ENCODE peak calls at places on chromosomes 2 and 18, in four cellular contexts. K is right lobe of liver, S is transverse colon, R is suprapubic skin. Q is an unnamed sample. For H3K4me1 and H3K36me3, the result is how much of the 10 kb centered on the place peaks cover.

GRCh38 chr2:73232471-73233153 is 427 bp downstream of the PRADC1 start:
- DNase-seq in K (no peak), S (peak), R (peak), Q (peak)

GRCh38 chr2:163348843-163349395 is 386.9 kb downstream of the FIGN start:
- DNase-seq in K (no peak), S (peak), R (no peak), Q (peak)

GRCh38 chr2:227340106-227340505 is 15.1 kb downstream of the MFF start:
- DNase-seq in K (no peak), S (no peak), R (no peak), Q (no peak)

GRCh38 chr2:55169915-55170314 is 62.2 kb downstream of the CLHC1 start:
- DNase-seq in K (no peak), S (no peak), R (no peak), Q (no peak)

GRCh38 chr2:85330839-85331636 is 3.2 kb upstream of the TGOLN2 start:
- DNase-seq in K (no peak), S (no peak), R (no peak), Q (no peak)

GRCh38 chr2:124983595-124983994 is 958.5 kb downstream of the CNTNAP5 start:
- DNase-seq in K (no peak), S (no peak), R (no peak), Q (no peak)

GRCh38 chr18:5449858-5450509 is 93.8 kb downstream of the EPB41L3 start:
- DNase-seq in K (no peak), S (no peak), R (no peak), Q (no peak)

GRCh38 chr2:119719261-119719627 is 40.2 kb downstream of the TMEM177 start:
- DNase-seq in K (no peak), S (no peak), R (no peak), Q (no peak)

GRCh38 chr2:195489101-195489500 is 167.9 kb upstream of the SLC39A10 start:
- DNase-seq in K (no peak), S (no peak), R (no peak), Q (no peak)

GRCh38 chr18:45687617-45688016 is 36.4 kb upstream of the SLC14A1 start:
- DNase-seq in K (no peak), S (no peak), R (no peak), Q (no peak)

GRCh38 chr2:198874502-198874858 is 583.3 kb downstream of the SATB2 start:
- DNase-seq in K (no peak), S (no peak), R (no peak), Q (no peak)

GRCh38 chr2:196513796-196514526 is 125.6 kb upstream of the CCDC150 start:
- DNase-seq in K (no peak), S (no peak), R (no peak), Q (no peak)

GRCh38 chr2:216949685-216950397 is 90.0 kb upstream of the TNP1 start:
- DNase-seq in K (no peak), S (no peak), R (no peak), Q (no peak)

GRCh38 chr2:241771286-241772062 is 5.1 kb upstream of the GAL3ST2 start:
- DNase-seq in K (no peak), S (no peak), R (no peak), Q (no peak)

GRCh38 chr2:198880421-198880820 is 577.3 kb downstream of the SATB2 start:
- DNase-seq in K (no peak), S (no peak), R (no peak), Q (no peak)

GRCh38 chr2:8803658-8804379 is 33.6 kb downstream of the KIDINS220 start:
- DNase-seq in K (no peak), S (peak), R (no peak), Q (peak)

GRCh38 chr2:99000708-99001107 is 64.7 kb upstream of the CRACDL start:
- DNase-seq in K (no peak), S (no peak), R (no peak), Q (no peak)

GRCh38 chr2:19362652-19363473 is 4.4 kb upstream of the OSR1 start:
- DNase-seq in K (peak), S (peak), R (peak), Q (peak)

GRCh38 chr18:76407681-76408080 is 87.4 kb downstream of the ZNF516 start:
- DNase-seq in K (no peak), S (no peak), R (peak), Q (no peak)

GRCh38 chr18:41593276-41593675 is 361.8 kb upstream of the PIK3C3 start:
- DNase-seq in K (no peak), S (no peak), R (no peak), Q (no peak)

GRCh38 chr18:26383454-26384270 is 157.4 kb downstream of the TAF4B start:
- DNase-seq in K (no peak), S (no peak), R (no peak), Q (peak)

GRCh38 chr2:714005-714741 is 37.0 kb upstream of the TMEM18 start:
- DNase-seq in K (no peak), S (peak), R (no peak), Q (peak)

GRCh38 chr18:1018211-1018651 is 113.6 kb downstream of the ADCYAP1 start:
- DNase-seq in K (no peak), S (no peak), R (no peak), Q (no peak)

GRCh38 chr2:226583715-226584114 is 215.9 kb downstream of the IRS1 start:
- DNase-seq in K (no peak), S (no peak), R (no peak), Q (peak)

GRCh38 chr2:88198308-88198707 is 28.2 kb downstream of the THNSL2 start:
- DNase-seq in K (no peak), S (no peak), R (no peak), Q (no peak)

GRCh38 chr2:166900700-166901099 is 12.4 kb downstream of the XIRP2 start:
- DNase-seq in K (no peak), S (no peak), R (no peak), Q (no peak)

GRCh38 chr2:68537872-68538271 is 70.5 kb downstream of the APLF start:
- DNase-seq in K (no peak), S (no peak), R (no peak), Q (no peak)

GRCh38 chr2:10839813-10840212 is 27.2 kb upstream of the PDIA6 start:
- DNase-seq in K (no peak), S (no peak), R (no peak), Q (peak)

GRCh38 chr2:161873689-161874088 is 200.3 kb downstream of the DPP4 start:
- DNase-seq in K (no peak), S (no peak), R (no peak), Q (no peak)

GRCh38 chr2:9820020-9820973 is 23.0 kb upstream of the TAF1B start:
- DNase-seq in K (no peak), S (no peak), R (no peak), Q (no peak)

GRCh38 chr2:112483047-112483473 is 1.1 kb downstream of the TTL start:
- DNase-seq in K (no peak), S (no peak), R (no peak), Q (peak)

GRCh38 chr2:196143641-196144236 is 27.6 kb downstream of the STK17B start:
- DNase-seq in K (no peak), S (no peak), R (no peak), Q (no peak)

DNA sequence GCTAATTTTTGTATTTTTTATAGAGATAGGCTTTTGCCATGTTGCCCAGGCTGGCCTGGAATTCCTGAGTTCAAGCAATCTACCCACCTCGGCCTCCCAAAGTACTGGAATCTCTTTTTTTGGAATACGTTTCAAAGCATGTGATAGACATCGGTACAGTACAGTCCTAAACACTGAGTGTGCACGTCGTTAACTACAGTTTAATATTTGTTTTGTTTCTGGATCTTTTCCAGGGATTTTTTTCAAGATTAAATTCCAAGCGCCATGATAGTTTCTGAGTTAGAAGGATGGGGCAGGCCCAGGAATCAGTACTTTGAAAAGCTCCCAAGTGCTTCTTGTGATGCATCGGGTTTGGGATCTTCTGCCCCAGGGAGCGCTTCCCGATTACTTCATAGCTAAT is 33.3 kb downstream of the NEDD4L start:
- DNase-seq in K (no peak), S (no peak), R (no peak), Q (no peak)
- TF ChIP-seq POLR2A in K (no peak), S (no peak), R (no peak), Q (no peak)

GRCh38 chr2:12320027-12320734 is 396.6 kb upstream of the TRIB2 start:
- DNase-seq in K (no peak), S (no peak), R (no peak), Q (no peak)
- H3K4me1 ChIP-seq in K (under half), S (under half), R (under half), Q (under half)

GRCh38 chr2:233499928-233500327 is 66.7 kb downstream of the USP40 start:
- DNase-seq in K (no peak), S (no peak), R (no peak), Q (no peak)
- H3K36me3 ChIP-seq in K (under half), S (half or more), R (half or more), Q (under half)

DNA sequence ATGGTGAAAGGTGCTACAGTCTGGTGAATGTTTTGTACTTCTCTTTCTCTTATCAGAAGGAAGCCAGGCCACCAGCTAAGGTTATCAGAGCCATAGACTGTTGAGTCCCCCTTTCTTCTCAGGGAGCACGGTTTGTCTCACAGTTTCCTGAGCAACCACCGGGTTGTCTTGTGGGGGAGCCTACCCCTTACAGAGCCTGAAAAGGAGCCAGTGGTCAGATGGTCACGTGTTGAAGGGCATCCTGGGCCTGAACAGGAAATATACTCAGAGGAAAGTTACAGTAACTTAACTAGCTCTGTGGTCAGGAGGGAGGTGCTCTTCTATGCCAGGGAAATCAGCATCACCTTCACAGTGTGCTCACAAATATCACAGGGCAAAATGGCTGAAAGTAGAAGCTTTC is 11.6 kb downstream of the CD28 start:
- DNase-seq in K (no peak), S (peak), R (no peak), Q (peak)
- TF ChIP-seq POLR2A in K (no peak), S (no peak), R (no peak), Q (no peak)

DNA sequence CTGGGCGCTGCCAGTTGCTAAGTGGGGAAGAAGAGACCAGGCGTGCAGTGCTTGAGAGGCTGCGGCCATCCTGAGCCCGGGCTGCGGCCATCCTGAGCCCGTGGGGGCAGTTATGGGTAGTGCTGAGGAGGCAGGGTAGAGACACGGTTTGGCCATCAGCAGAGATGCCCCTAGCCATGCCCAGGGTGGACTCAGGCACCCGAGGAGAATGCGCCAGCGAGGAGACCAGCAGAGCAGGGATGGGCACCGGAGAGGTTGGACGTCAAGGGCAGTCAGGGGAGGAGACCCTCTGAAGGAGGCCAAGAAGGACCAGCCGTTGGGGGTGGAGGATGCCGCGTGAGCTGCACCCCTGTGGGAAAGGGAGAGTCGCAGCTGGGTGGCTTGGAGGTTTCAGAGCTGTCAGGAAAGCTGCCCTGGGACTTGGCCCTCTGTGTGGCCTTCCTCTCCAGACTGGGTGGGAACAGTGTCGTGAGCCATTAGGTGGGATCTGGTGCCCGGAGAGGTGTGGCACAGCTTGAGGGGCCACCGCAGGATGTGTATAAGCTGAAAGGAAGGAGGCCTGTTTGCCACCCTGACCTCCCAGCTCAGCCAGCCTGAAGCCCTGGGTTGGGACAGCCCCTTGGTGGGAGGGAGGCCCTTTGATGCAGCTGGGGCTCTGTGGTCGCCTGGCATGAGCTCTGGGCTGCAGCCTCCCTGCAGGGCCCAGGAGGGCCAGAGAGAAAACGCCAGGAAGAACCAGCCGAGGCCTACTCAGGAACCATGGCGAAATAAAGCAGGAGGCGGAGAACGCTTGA is 56.0 kb downstream of the SH3BP4 start:
- DNase-seq in K (no peak), S (no peak), R (no peak), Q (no peak)
- H3K4me1 ChIP-seq in K (under half), S (under half), R (under half), Q (under half)

DNA sequence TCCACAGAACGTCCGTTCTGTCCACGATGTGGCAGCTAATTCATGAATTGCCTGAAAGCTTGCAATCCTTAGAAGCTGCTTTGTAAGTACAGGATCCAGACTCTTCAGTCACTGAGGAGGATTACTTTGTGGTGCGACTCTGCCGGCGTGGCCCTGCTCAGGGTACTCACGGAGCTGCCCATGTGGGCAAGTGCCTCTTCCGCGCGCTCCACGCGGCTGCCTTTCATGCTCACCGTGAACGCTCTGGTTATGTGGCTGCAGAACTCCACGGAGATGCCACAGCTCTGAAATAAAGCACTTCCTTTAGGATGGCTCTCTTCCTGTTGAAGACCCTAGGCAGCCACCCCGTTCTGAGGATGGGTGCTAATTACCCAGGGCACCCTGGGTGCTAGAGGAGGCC is 31.0 kb downstream of the RMC1 start:
- DNase-seq in K (no peak), S (no peak), R (no peak), Q (no peak)
- H3K36me3 ChIP-seq in K (under half), S (half or more), R (half or more), Q (under half)

GRCh38 chr2:25315316-25315680 is 26.4 kb downstream of the DNMT3A start:
- DNase-seq in K (no peak), S (no peak), R (no peak), Q (no peak)

GRCh38 chr2:25316101-25316500 is 25.6 kb downstream of the DNMT3A start:
- DNase-seq in K (peak), S (no peak), R (no peak), Q (no peak)

GRCh38 chr2:25312958-25313710 is 28.6 kb downstream of the DNMT3A start:
- DNase-seq in K (no peak), S (no peak), R (no peak), Q (no peak)

GRCh38 chr2:25313711-25314513 is 27.8 kb downstream of the DNMT3A start:
- DNase-seq in K (no peak), S (no peak), R (no peak), Q (no peak)

GRCh38 chr2:25314514-25315315 is 27.0 kb downstream of the DNMT3A start:
- DNase-seq in K (no peak), S (peak), R (no peak), Q (peak)
- TF ChIP-seq POLR2A in K (no peak), S (no peak), R (no peak), Q (no peak)

Q was measured in endothelial cell of umbilical vein.